ENCODE peak calls at places on chromosomes 13 and 19, in nine cellular contexts. Y is MM.1S; V is nucleus accumbens; X is HCT116; I is ELF-1; L is tibial artery; P is Peyer's patch; O is stimulated activated CD4-positive, alpha-beta T cell treated with anti-CD3 and anti-CD28 coated beads, Interleukin-1b, Interleukin-23, amount 100 ng/mL, for 1 hour; W is M059J. Q is an unnamed sample.

GRCh38 chr19:47273313-47274070 is 1.2 kb upstream of the INAFM1 start:
- DNase-seq in Y (peak), W (peak), I (peak), X (peak), L (peak), P (peak), O (peak), V (peak), Q (peak)

GRCh38 chr13:24905242-24905641 is 141.3 kb downstream of the RNF17 start:
- DNase-seq in L (no peak), W (no peak), P (no peak), O (no peak), X (no peak), I (no peak), Y (no peak), V (no peak), Q (no peak)

GRCh38 chr19:51743405-51743804 is 8.3 kb downstream of the FPR1 start:
- DNase-seq in X (no peak), Y (no peak), O (no peak), W (peak), I (no peak), P (no peak), V (no peak), L (no peak), Q (no peak)

GRCh38 chr19:3053218-3053621 is 9.1 kb downstream of the TLE5 start:
- DNase-seq in V (no peak), P (no peak), L (no peak), W (no peak), I (no peak), X (no peak), O (no peak), Y (no peak), Q (no peak)

GRCh38 chr13:109938255-109938936 is 152.0 kb upstream of the IRS2 start:
- DNase-seq in X (no peak), P (no peak), V (no peak), L (no peak), Y (no peak), O (no peak), I (no peak), W (peak), Q (no peak)

GRCh38 chr13:102846261-102847015 is 606 bp downstream of the ERCC5 start:
- DNase-seq in X (peak), L (no peak), O (no peak), V (no peak), Y (peak), W (peak), P (peak), I (peak), Q (peak)

GRCh38 chr13:24220086-24220703 is 59.7 kb downstream of the SPATA13 start:
- DNase-seq in L (no peak), W (peak), P (peak), X (peak), O (no peak), V (peak), I (peak), Y (peak), Q (peak)

GRCh38 chr13:98468929-98469328 is 108.0 kb downstream of the STK24 start:
- DNase-seq in Y (no peak), L (peak), W (no peak), I (no peak), O (no peak), X (no peak), V (no peak), P (peak), Q (no peak)

GRCh38 chr13:95456837-95457236 is 95.7 kb upstream of the CLDN10 start:
- DNase-seq in V (no peak), W (no peak), I (no peak), X (no peak), Y (no peak), P (no peak), L (no peak), O (no peak), Q (no peak)

GRCh38 chr13:39054112-39054511 is 15.9 kb downstream of the NHLRC3 start:
- DNase-seq in V (no peak), L (no peak), I (no peak), W (no peak), Y (no peak), X (no peak), O (no peak), P (no peak), Q (no peak)

GRCh38 chr13:83752141-83752540 is 130.1 kb downstream of the SLITRK1 start:
- DNase-seq in X (no peak), I (no peak), O (no peak), Y (no peak), L (no peak), W (peak), V (no peak), P (no peak), Q (no peak)

GRCh38 chr13:26614721-26615120 is 57.2 kb downstream of the WASF3 start:
- DNase-seq in X (no peak), Y (no peak), I (no peak), P (no peak), O (no peak), L (no peak), V (no peak), W (no peak), Q (no peak)